ENCODE peak calls at places on chromosomes 1 and 21, in eight cellular contexts. J is uterus, P is fibroblast of lung, S is A549, B is neural progenitor cell, T is fibroblast of mammary gland, F is esophagus muscularis mucosa, N is WTC11. W is an unnamed sample.
A peak's percentile ranks its signal among the peaks of the same experiment; 100 is the strongest.

GRCh38 chr1:44635439-44635838 is 38.8 kb downstream of the TMEM53 start:
- DNase-seq in J (no peak), P (no peak), S (no peak), B (no peak), T (no peak), F (no peak), N (no peak), W (no peak)

GRCh38 chr1:5140962-5141361 is 486.6 kb downstream of the AJAP1 start:
- DNase-seq in J (no peak), P (no peak), S (no peak), B (no peak), T (no peak), F (no peak), N (no peak), W (no peak)

GRCh38 chr1:89907669-89908293 is 86.9 kb downstream of the LRRC8D start:
- DNase-seq in J (no peak), P (peak; percentile 60), S (peak; percentile 73), B (no peak), T (peak; percentile 82), F (no peak), N (no peak), W (no peak)

GRCh38 chr21:45088729-45089128 is 14.3 kb downstream of the ADARB1 start:
- DNase-seq in J (no peak), P (no peak), S (no peak), B (no peak), T (no peak), F (no peak), N (no peak), W (no peak)

GRCh38 chr1:221039616-221040015 is 160.4 kb downstream of the HLX start:
- DNase-seq in J (no peak), P (no peak), S (no peak), B (no peak), T (peak; percentile 82), F (no peak), N (no peak), W (no peak)

GRCh38 chr21:43301424-43302355 is 125.2 kb downstream of the SIK1 start:
- DNase-seq in J (no peak), P (no peak), S (no peak), B (no peak), T (no peak), F (no peak), N (no peak), W (no peak)

GRCh38 chr21:46218906-46219590 is 9.5 kb downstream of the LSS start:
- DNase-seq in J (peak; percentile 9), P (no peak), S (no peak), B (no peak), T (no peak), F (no peak), N (no peak), W (no peak)

GRCh38 chr1:110207831-110208230 is 2.3 kb upstream of the KCNC4 start:
- DNase-seq in J (peak; percentile 65), P (peak; percentile 49), S (peak; percentile 36), B (peak; percentile 91), T (peak; percentile 42), F (no peak), N (peak; percentile 90), W (peak; percentile 49)

GRCh38 chr1:25566186-25566729 is 22.9 kb downstream of the LDLRAP1 start:
- DNase-seq in J (no peak), P (no peak), S (no peak), B (no peak), T (no peak), F (no peak), N (no peak), W (no peak)

GRCh38 chr1:160953030-160953429 is 1.6 kb downstream of the ITLN2 start:
- DNase-seq in J (no peak), P (no peak), S (no peak), B (no peak), T (peak; percentile 5), F (no peak), N (no peak), W (no peak)

GRCh38 chr1:76190749-76191424 is 116.3 kb downstream of the ST6GALNAC3 start:
- DNase-seq in J (no peak), P (peak; percentile 13), S (no peak), B (no peak), T (no peak), F (no peak), N (no peak), W (no peak)

GRCh38 chr1:71351438-71351837 is 270.6 kb upstream of the ZRANB2 start:
- DNase-seq in J (no peak), P (peak; percentile 94), S (no peak), B (no peak), T (peak; percentile 79), F (no peak), N (no peak), W (no peak)

GRCh38 chr1:98210064-98210463 is 289.2 kb upstream of the DPYD start:
- DNase-seq in J (no peak), P (peak; percentile 60), S (peak; percentile 81), B (peak; percentile 44), T (peak; percentile 58), F (no peak), N (no peak), W (no peak)

GRCh38 chr1:67635055-67635809 is 49.8 kb upstream of the GADD45A start:
- DNase-seq in J (no peak), P (no peak), S (no peak), B (no peak), T (no peak), F (peak; percentile 39), N (no peak), W (no peak)

GRCh38 chr1:160774886-160775719 is 20.9 kb upstream of the LY9 start:
- DNase-seq in J (no peak), P (no peak), S (no peak), B (no peak), T (no peak), F (peak; percentile 68), N (no peak), W (no peak)

GRCh38 chr1:22412932-22413727 is 38.5 kb upstream of the ZBTB40 start:
- DNase-seq in J (no peak), P (peak; percentile 27), S (no peak), B (no peak), T (peak; percentile 40), F (no peak), N (no peak), W (no peak)

GRCh38 chr1:28062806-28063205 is 25.6 kb downstream of the EYA3 start:
- DNase-seq in J (no peak), P (no peak), S (no peak), B (no peak), T (peak; percentile 27), F (no peak), N (no peak), W (no peak)

GRCh38 chr1:47917696-47918095 is 79.5 kb downstream of the TRABD2B start:
- DNase-seq in J (no peak), P (no peak), S (no peak), B (no peak), T (no peak), F (no peak), N (no peak), W (no peak)

GRCh38 chr1:174044418-174045222 is 22.5 kb upstream of the RC3H1 start:
- DNase-seq in J (no peak), P (no peak), S (no peak), B (no peak), T (no peak), F (no peak), N (no peak), W (no peak)

GRCh38 chr21:44327603-44327974 is 11.6 kb downstream of the CFAP410 start:
- DNase-seq in J (no peak), P (no peak), S (no peak), B (no peak), T (no peak), F (no peak), N (no peak), W (no peak)

GRCh38 chr1:10578070-10578469 is 103.3 kb downstream of the PEX14 start:
- DNase-seq in J (no peak), P (no peak), S (no peak), B (no peak), T (no peak), F (no peak), N (no peak), W (no peak)

GRCh38 chr1:54814571-54814970 is 13.4 kb upstream of the TTC22 start:
- DNase-seq in J (no peak), P (no peak), S (no peak), B (no peak), T (no peak), F (no peak), N (no peak), W (peak; percentile 68)

GRCh38 chr1:94440088-94440487 is 21.9 kb downstream of the ABCD3 start:
- DNase-seq in J (no peak), P (no peak), S (no peak), B (no peak), T (no peak), F (no peak), N (no peak), W (no peak)
- TF ChIP-seq CTCF in J (no peak), P (no peak), S (no peak), B (no peak), T (peak; percentile 13), F (no peak), N (no peak), W (no peak)

DNA sequence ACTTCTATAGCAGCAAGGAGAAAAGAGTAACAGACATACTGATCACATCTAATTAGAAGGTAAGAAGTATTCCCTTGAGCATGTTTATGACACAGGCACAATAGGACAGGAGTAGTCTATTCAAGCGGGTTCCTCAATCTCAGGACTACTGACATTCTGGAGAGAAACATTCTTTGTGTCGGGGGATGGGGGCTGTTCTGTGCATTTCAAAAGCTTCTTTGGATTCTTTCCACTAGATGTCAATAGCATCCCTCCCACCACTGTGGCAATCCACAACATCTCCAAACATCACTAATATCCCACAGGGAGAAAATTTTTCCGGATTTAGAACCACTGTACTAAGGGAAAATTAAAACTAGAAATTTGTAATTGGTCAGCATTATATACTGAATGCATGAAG is 56.9 kb downstream of the ADAMTS5 start:
- DNase-seq in J (no peak), P (peak; percentile 9), S (no peak), B (peak; percentile 79), T (peak; percentile 19), F (no peak), N (peak; percentile 55), W (no peak)
- TF ChIP-seq CTCF in J (no peak), P (no peak), S (no peak), B (peak; percentile 58), T (no peak), F (no peak), N (no peak), W (no peak)

DNA sequence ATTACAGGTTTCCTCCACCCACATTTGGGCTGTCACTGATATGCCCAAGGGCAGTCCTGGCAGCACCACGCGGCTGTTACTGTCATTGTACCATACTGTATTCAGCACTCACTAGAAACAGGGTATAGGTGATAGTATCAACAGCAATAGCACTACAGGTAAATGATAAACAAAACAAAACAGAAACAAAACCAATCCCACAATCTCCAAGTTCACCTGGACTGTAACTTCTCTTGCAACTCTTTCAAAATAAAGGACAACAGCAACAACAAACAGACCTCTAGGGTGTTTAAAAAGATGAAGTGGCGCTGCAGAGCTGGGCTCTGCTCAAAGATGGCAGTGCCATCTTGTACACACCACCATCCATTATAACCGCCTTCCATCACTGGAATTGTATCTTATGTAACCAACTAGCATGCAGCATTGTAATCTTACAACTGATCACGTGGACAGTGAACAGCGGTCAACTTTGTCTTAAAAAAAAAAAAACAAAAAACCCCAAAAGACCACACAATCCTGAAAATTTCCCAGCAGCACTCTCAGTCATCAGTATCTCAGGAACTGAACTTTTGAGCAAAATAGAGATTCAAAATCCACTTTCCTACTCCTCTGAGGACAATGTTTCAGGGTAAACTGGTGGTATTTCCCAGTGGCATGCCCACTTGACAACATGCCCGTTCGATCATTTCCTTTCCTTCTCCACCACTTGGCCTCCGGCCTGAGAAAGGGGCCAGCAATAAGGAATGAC is 3.8 kb downstream of the IRF2BP2 start:
- DNase-seq in J (no peak), P (peak; percentile 70), S (peak; percentile 75), B (no peak), T (peak; percentile 59), F (no peak), N (no peak), W (peak; percentile 87)
- TF ChIP-seq CTCF in J (no peak), P (no peak), S (peak; percentile 31), B (no peak), T (no peak), F (no peak), N (no peak), W (no peak)

GRCh38 chr1:170664828-170665617 is 1.1 kb downstream of the PRRX1 start:
- DNase-seq in J (peak; percentile 48), P (peak; percentile 74), S (peak; percentile 22), B (peak; percentile 68), T (peak; percentile 30), F (no peak), N (peak; percentile 61), W (no peak)
- TF ChIP-seq CTCF in J (no peak), P (no peak), S (no peak), B (no peak), T (peak; percentile 10), F (no peak), N (no peak), W (no peak)

W was measured in lower leg skin.